ENCODE peak calls at places on chromosomes 16 and 17, in nine cellular contexts. One of them, this sample, is unnamed.

GRCh38 chr17:34484193-34484733 is 95.1 kb upstream of the TMEM132E start:
- DNase-seq in IMR-90: no peak
- DNase-seq in mucosa of descending colon: no peak
- DNase-seq in esophagus muscularis mucosa: no peak
- DNase-seq in neuronal stem cell: no peak
- DNase-seq in Caco-2: no peak
- DNase-seq in lung: no peak
- DNase-seq in HAP-1: no peak
- DNase-seq in testis: no peak
- DNase-seq in this sample: no peak

GRCh38 chr17:1905190-1905919 is 75.5 kb downstream of the RPA1 start:
- DNase-seq in IMR-90: no peak
- DNase-seq in mucosa of descending colon: peak; percentile 18
- DNase-seq in esophagus muscularis mucosa: no peak
- DNase-seq in neuronal stem cell: no peak
- DNase-seq in Caco-2: no peak
- DNase-seq in lung: no peak
- DNase-seq in HAP-1: no peak
- DNase-seq in testis: no peak
- DNase-seq in this sample: peak; percentile 59

GRCh38 chr17:78113804-78114785 is 14.5 kb downstream of the TMC6 start:
- DNase-seq in IMR-90: no peak
- DNase-seq in mucosa of descending colon: no peak
- DNase-seq in esophagus muscularis mucosa: no peak
- DNase-seq in neuronal stem cell: no peak
- DNase-seq in Caco-2: no peak
- DNase-seq in lung: no peak
- DNase-seq in HAP-1: no peak
- DNase-seq in testis: no peak
- DNase-seq in this sample: no peak

GRCh38 chr17:29929006-29929543 is 953 bp downstream of the SSH2 start:
- DNase-seq in IMR-90: no peak
- DNase-seq in mucosa of descending colon: peak; percentile 50
- DNase-seq in esophagus muscularis mucosa: no peak
- DNase-seq in neuronal stem cell: peak; percentile 17
- DNase-seq in Caco-2: no peak
- DNase-seq in lung: peak; percentile 29
- DNase-seq in HAP-1: peak; percentile 68
- DNase-seq in testis: no peak
- DNase-seq in this sample: no peak

GRCh38 chr16:1610071-1610840 is 1.6 kb downstream of the IFT140 start:
- DNase-seq in IMR-90: peak; percentile 73
- DNase-seq in mucosa of descending colon: peak; percentile 97
- DNase-seq in esophagus muscularis mucosa: peak; percentile 96
- DNase-seq in neuronal stem cell: peak; percentile 96
- DNase-seq in Caco-2: peak; percentile 87
- DNase-seq in lung: peak; percentile 86
- DNase-seq in HAP-1: peak; percentile 94
- DNase-seq in testis: peak; percentile 86
- DNase-seq in this sample: peak; percentile 96

GRCh38 chr17:19306160-19307111 is 56.1 kb downstream of the B9D1 start:
- DNase-seq in IMR-90: no peak
- DNase-seq in mucosa of descending colon: peak; percentile 24
- DNase-seq in esophagus muscularis mucosa: no peak
- DNase-seq in neuronal stem cell: no peak
- DNase-seq in Caco-2: no peak
- DNase-seq in lung: no peak
- DNase-seq in HAP-1: no peak
- DNase-seq in testis: peak; percentile 77
- DNase-seq in this sample: no peak

GRCh38 chr16:4240624-4241023 is 1.3 kb downstream of the SRL start:
- DNase-seq in IMR-90: no peak
- DNase-seq in mucosa of descending colon: no peak
- DNase-seq in esophagus muscularis mucosa: no peak
- DNase-seq in neuronal stem cell: no peak
- DNase-seq in Caco-2: no peak
- DNase-seq in lung: no peak
- DNase-seq in HAP-1: no peak
- DNase-seq in testis: no peak
- DNase-seq in this sample: peak; percentile 47

GRCh38 chr17:258906-259305 is 77.5 kb upstream of the DOC2B start:
- DNase-seq in IMR-90: no peak
- DNase-seq in mucosa of descending colon: no peak
- DNase-seq in esophagus muscularis mucosa: no peak
- DNase-seq in neuronal stem cell: no peak
- DNase-seq in Caco-2: no peak
- DNase-seq in lung: no peak
- DNase-seq in HAP-1: no peak
- DNase-seq in testis: no peak
- DNase-seq in this sample: no peak

GRCh38 chr16:49776085-49776501 is 79.8 kb downstream of the ZNF423 start:
- DNase-seq in IMR-90: no peak
- DNase-seq in mucosa of descending colon: no peak
- DNase-seq in esophagus muscularis mucosa: no peak
- DNase-seq in neuronal stem cell: no peak
- DNase-seq in Caco-2: no peak
- DNase-seq in lung: no peak
- DNase-seq in HAP-1: no peak
- DNase-seq in testis: peak; percentile 17
- DNase-seq in this sample: peak; percentile 69

GRCh38 chr16:10949424-10949970 is 5.1 kb downstream of the CLEC16A start:
- DNase-seq in IMR-90: no peak
- DNase-seq in mucosa of descending colon: no peak
- DNase-seq in esophagus muscularis mucosa: no peak
- DNase-seq in neuronal stem cell: no peak
- DNase-seq in Caco-2: no peak
- DNase-seq in lung: no peak
- DNase-seq in HAP-1: peak; percentile 26
- DNase-seq in testis: no peak
- DNase-seq in this sample: no peak

GRCh38 chr17:42039794-42040763 is 10.3 kb downstream of the C17orf113 start:
- DNase-seq in IMR-90: no peak
- DNase-seq in mucosa of descending colon: no peak
- DNase-seq in esophagus muscularis mucosa: no peak
- DNase-seq in neuronal stem cell: no peak
- DNase-seq in Caco-2: no peak
- DNase-seq in lung: no peak
- DNase-seq in HAP-1: no peak
- DNase-seq in testis: no peak
- DNase-seq in this sample: peak; percentile 50

GRCh38 chr16:82368041-82368440 is 198.0 kb upstream of the MPHOSPH6 start:
- DNase-seq in IMR-90: peak; percentile 32
- DNase-seq in mucosa of descending colon: no peak
- DNase-seq in esophagus muscularis mucosa: peak; percentile 70
- DNase-seq in neuronal stem cell: no peak
- DNase-seq in Caco-2: peak; percentile 62
- DNase-seq in lung: no peak
- DNase-seq in HAP-1: peak; percentile 52
- DNase-seq in testis: peak; percentile 73
- DNase-seq in this sample: peak; percentile 33

GRCh38 chr17:49572806-49573420 is 2.8 kb upstream of the NXPH3 start:
- DNase-seq in IMR-90: no peak
- DNase-seq in mucosa of descending colon: no peak
- DNase-seq in esophagus muscularis mucosa: no peak
- DNase-seq in neuronal stem cell: no peak
- DNase-seq in Caco-2: peak; percentile 38
- DNase-seq in lung: no peak
- DNase-seq in HAP-1: no peak
- DNase-seq in testis: no peak
- DNase-seq in this sample: peak; percentile 30

GRCh38 chr16:86396918-86397317 is 113.4 kb upstream of the FOXF1 start:
- DNase-seq in IMR-90: peak; percentile 95
- DNase-seq in mucosa of descending colon: no peak
- DNase-seq in esophagus muscularis mucosa: no peak
- DNase-seq in neuronal stem cell: no peak
- DNase-seq in Caco-2: no peak
- DNase-seq in lung: no peak
- DNase-seq in HAP-1: no peak
- DNase-seq in testis: no peak
- DNase-seq in this sample: no peak

GRCh38 chr16:58186176-58186944 is 11.5 kb downstream of the CSNK2A2 start:
- DNase-seq in IMR-90: no peak
- DNase-seq in mucosa of descending colon: no peak
- DNase-seq in esophagus muscularis mucosa: no peak
- DNase-seq in neuronal stem cell: no peak
- DNase-seq in Caco-2: no peak
- DNase-seq in lung: no peak
- DNase-seq in HAP-1: no peak
- DNase-seq in testis: no peak
- DNase-seq in this sample: no peak

GRCh38 chr17:29778936-29779811 is 150.9 kb downstream of the SSH2 start:
- DNase-seq in IMR-90: peak; percentile 46
- DNase-seq in mucosa of descending colon: peak; percentile 69
- DNase-seq in esophagus muscularis mucosa: peak; percentile 98
- DNase-seq in neuronal stem cell: peak; percentile 43
- DNase-seq in Caco-2: peak; percentile 64
- DNase-seq in lung: peak; percentile 65
- DNase-seq in HAP-1: peak; percentile 81
- DNase-seq in testis: peak; percentile 86
- DNase-seq in this sample: peak; percentile 89

GRCh38 chr16:35192993-35193392 is 1733.6 kb downstream of the TP53TG3F start:
- DNase-seq in IMR-90: no peak
- DNase-seq in mucosa of descending colon: no peak
- DNase-seq in esophagus muscularis mucosa: peak; percentile 57
- DNase-seq in neuronal stem cell: no peak
- DNase-seq in Caco-2: no peak
- DNase-seq in lung: no peak
- DNase-seq in HAP-1: no peak
- DNase-seq in testis: no peak
- DNase-seq in this sample: no peak
- H3K9me3 ChIP-seq in IMR-90: peaks cover 15% of the 10 kb centered on the region
- H3K9me3 ChIP-seq in mucosa of descending colon: peaks cover 57% of the 10 kb centered on the region
- H3K9me3 ChIP-seq in esophagus muscularis mucosa: no peaks in the 10 kb centered on the region
- H3K9me3 ChIP-seq in neuronal stem cell: peaks cover 46% of the 10 kb centered on the region
- H3K9me3 ChIP-seq in Caco-2: no peaks in the 10 kb centered on the region
- H3K9me3 ChIP-seq in lung: peaks cover 15% of the 10 kb centered on the region
- H3K9me3 ChIP-seq in HAP-1: no peaks in the 10 kb centered on the region
- H3K9me3 ChIP-seq in testis: no peaks in the 10 kb centered on the region
- H3K9me3 ChIP-seq in this sample: no peaks in the 10 kb centered on the region

GRCh38 chr16:35881654-35882053 is 2422.2 kb downstream of the TP53TG3F start:
- DNase-seq in IMR-90: no peak
- DNase-seq in mucosa of descending colon: no peak
- DNase-seq in esophagus muscularis mucosa: no peak
- DNase-seq in neuronal stem cell: no peak
- DNase-seq in Caco-2: no peak
- DNase-seq in lung: no peak
- DNase-seq in HAP-1: no peak
- DNase-seq in testis: no peak
- DNase-seq in this sample: no peak
- H3K9me3 ChIP-seq in IMR-90: peaks cover 13% of the 10 kb centered on the region
- H3K9me3 ChIP-seq in mucosa of descending colon: peaks cover 74% of the 10 kb centered on the region
- H3K9me3 ChIP-seq in esophagus muscularis mucosa: peaks cover 4% of the 10 kb centered on the region
- H3K9me3 ChIP-seq in neuronal stem cell: peaks cover 17% of the 10 kb centered on the region
- H3K9me3 ChIP-seq in Caco-2: no peaks in the 10 kb centered on the region
- H3K9me3 ChIP-seq in lung: no peaks in the 10 kb centered on the region
- H3K9me3 ChIP-seq in HAP-1: no peaks in the 10 kb centered on the region
- H3K9me3 ChIP-seq in testis: no peaks in the 10 kb centered on the region
- H3K9me3 ChIP-seq in this sample: no peaks in the 10 kb centered on the region

GRCh38 chr17:73901249-73901648 is 257.0 kb upstream of the SDK2 start:
- DNase-seq in IMR-90: no peak
- DNase-seq in mucosa of descending colon: no peak
- DNase-seq in esophagus muscularis mucosa: no peak
- DNase-seq in neuronal stem cell: no peak
- DNase-seq in Caco-2: no peak
- DNase-seq in lung: no peak
- DNase-seq in HAP-1: no peak
- DNase-seq in testis: no peak
- DNase-seq in this sample: no peak

GRCh38 chr17:73899839-73900238 is 255.6 kb upstream of the SDK2 start:
- DNase-seq in IMR-90: no peak
- DNase-seq in mucosa of descending colon: no peak
- DNase-seq in esophagus muscularis mucosa: no peak
- DNase-seq in neuronal stem cell: no peak
- DNase-seq in Caco-2: no peak
- DNase-seq in lung: no peak
- DNase-seq in HAP-1: no peak
- DNase-seq in testis: no peak
- DNase-seq in this sample: no peak

GRCh38 chr17:73901661-73902415 is 257.6 kb upstream of the SDK2 start:
- DNase-seq in IMR-90: no peak
- DNase-seq in mucosa of descending colon: peak; percentile 83
- DNase-seq in esophagus muscularis mucosa: no peak
- DNase-seq in neuronal stem cell: peak; percentile 47
- DNase-seq in Caco-2: no peak
- DNase-seq in lung: peak; percentile 61
- DNase-seq in HAP-1: peak; percentile 40
- DNase-seq in testis: peak; percentile 33
- DNase-seq in this sample: peak; percentile 84

GRCh38 chr17:73902416-73903181 is 258.4 kb upstream of the SDK2 start:
- DNase-seq in IMR-90: no peak
- DNase-seq in mucosa of descending colon: peak; percentile 39
- DNase-seq in esophagus muscularis mucosa: no peak
- DNase-seq in neuronal stem cell: no peak
- DNase-seq in Caco-2: no peak
- DNase-seq in lung: no peak
- DNase-seq in HAP-1: no peak
- DNase-seq in testis: no peak
- DNase-seq in this sample: no peak

DNA sequence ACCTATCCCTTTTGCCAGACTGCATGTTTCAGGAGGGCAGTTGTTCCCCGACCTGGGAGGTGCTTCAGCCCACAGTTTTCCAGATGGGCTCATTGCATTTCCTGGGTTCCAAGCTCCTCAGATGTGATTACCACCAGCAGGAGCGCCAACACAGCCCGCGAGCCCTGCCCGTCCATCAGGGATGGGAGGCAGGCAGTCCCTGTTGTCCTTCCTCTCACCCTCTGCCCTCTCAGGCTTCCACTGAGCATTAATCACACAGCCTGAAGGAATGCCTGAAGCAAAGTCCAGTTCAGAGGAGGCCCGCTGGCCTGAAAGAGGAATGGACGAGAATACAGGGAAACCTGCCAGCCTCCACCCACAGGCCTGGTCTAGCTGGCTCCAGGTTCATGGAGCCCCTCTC is 256.3 kb upstream of the SDK2 start:
- DNase-seq in IMR-90: no peak
- DNase-seq in mucosa of descending colon: no peak
- DNase-seq in esophagus muscularis mucosa: no peak
- DNase-seq in neuronal stem cell: no peak
- DNase-seq in Caco-2: no peak
- DNase-seq in lung: no peak
- DNase-seq in HAP-1: no peak
- DNase-seq in testis: no peak
- DNase-seq in this sample: no peak
- H3K9me3 ChIP-seq in IMR-90: peaks cover 44% of the 10 kb centered on the region
- H3K9me3 ChIP-seq in mucosa of descending colon: no peaks in the 10 kb centered on the region
- H3K9me3 ChIP-seq in esophagus muscularis mucosa: no peaks in the 10 kb centered on the region
- H3K9me3 ChIP-seq in neuronal stem cell: no peaks in the 10 kb centered on the region
- H3K9me3 ChIP-seq in Caco-2: no peaks in the 10 kb centered on the region
- H3K9me3 ChIP-seq in lung: peaks cover 5% of the 10 kb centered on the region
- H3K9me3 ChIP-seq in HAP-1: no peaks in the 10 kb centered on the region
- H3K9me3 ChIP-seq in testis: no peaks in the 10 kb centered on the region
- H3K9me3 ChIP-seq in this sample: no peaks in the 10 kb centered on the region

DNA sequence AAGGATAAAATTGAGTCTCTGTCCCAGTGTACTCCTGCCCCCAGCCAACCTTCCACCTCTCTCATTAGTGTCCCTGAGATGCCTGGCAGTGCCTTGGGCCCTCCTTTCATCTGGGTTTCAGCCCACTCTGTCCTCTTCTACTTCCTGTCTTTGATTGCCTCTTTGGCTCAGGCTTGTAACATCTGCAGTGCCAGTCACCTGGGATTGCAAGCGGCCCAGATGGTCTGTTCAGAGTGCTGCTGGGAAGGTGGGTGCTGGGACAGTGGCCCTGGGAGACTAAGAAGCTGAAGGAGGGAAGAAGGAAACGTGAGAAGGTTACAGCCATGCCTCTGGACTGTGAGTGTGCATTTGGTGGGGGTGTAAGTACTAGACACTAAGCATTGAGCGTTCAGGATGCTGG is 2177.4 kb downstream of the TP53TG3F start:
- DNase-seq in IMR-90: no peak
- DNase-seq in mucosa of descending colon: no peak
- DNase-seq in esophagus muscularis mucosa: no peak
- DNase-seq in neuronal stem cell: no peak
- DNase-seq in Caco-2: no peak
- DNase-seq in lung: no peak
- DNase-seq in HAP-1: no peak
- DNase-seq in testis: no peak
- DNase-seq in this sample: no peak
- H3K9me3 ChIP-seq in IMR-90: peaks cover 21% of the 10 kb centered on the region
- H3K9me3 ChIP-seq in mucosa of descending colon: peaks cover 71% of the 10 kb centered on the region
- H3K9me3 ChIP-seq in esophagus muscularis mucosa: no peaks in the 10 kb centered on the region
- H3K9me3 ChIP-seq in neuronal stem cell: peaks cover 44% of the 10 kb centered on the region
- H3K9me3 ChIP-seq in Caco-2: no peaks in the 10 kb centered on the region
- H3K9me3 ChIP-seq in lung: peaks cover 15% of the 10 kb centered on the region
- H3K9me3 ChIP-seq in HAP-1: peaks cover 2% of the 10 kb centered on the region
- H3K9me3 ChIP-seq in testis: no peaks in the 10 kb centered on the region
- H3K9me3 ChIP-seq in this sample: no peaks in the 10 kb centered on the region

This sample was measured in right cardiac atrium.